ENCODE peak calls at places on chromosomes 13 and 19, in ten cellular contexts. One of them, this sample, is unnamed.

GRCh38 chr13:30725331-30726085 is 9.8 kb upstream of the ALOX5AP start:
- DNase-seq in NT2/D1: no peak
- DNase-seq in sigmoid colon: no peak
- DNase-seq in IMR-90: peak; percentile 33
- DNase-seq in fibroblast of lung: peak; percentile 76
- DNase-seq in Peyer's patch: no peak
- DNase-seq in spleen: no peak
- DNase-seq in cardiac muscle cell: no peak
- DNase-seq in pancreas: no peak
- DNase-seq in neural progenitor cell: no peak
- DNase-seq in this sample: no peak

GRCh38 chr19:10292206-10292788 is 2.5 kb downstream of the ICAM5 start:
- DNase-seq in NT2/D1: peak; percentile 83
- DNase-seq in sigmoid colon: peak; percentile 80
- DNase-seq in IMR-90: peak; percentile 78
- DNase-seq in fibroblast of lung: peak; percentile 59
- DNase-seq in Peyer's patch: peak; percentile 90
- DNase-seq in spleen: peak; percentile 91
- DNase-seq in cardiac muscle cell: peak; percentile 85
- DNase-seq in pancreas: peak; percentile 79
- DNase-seq in neural progenitor cell: peak; percentile 93
- DNase-seq in this sample: peak; percentile 85

GRCh38 chr19:45876411-45877197 is 9.3 kb downstream of the IRF2BP1 start:
- DNase-seq in NT2/D1: no peak
- DNase-seq in sigmoid colon: peak; percentile 75
- DNase-seq in IMR-90: peak; percentile 16
- DNase-seq in fibroblast of lung: peak; percentile 22
- DNase-seq in Peyer's patch: peak; percentile 70
- DNase-seq in spleen: no peak
- DNase-seq in cardiac muscle cell: peak; percentile 75
- DNase-seq in pancreas: peak; percentile 84
- DNase-seq in neural progenitor cell: peak; percentile 61
- DNase-seq in this sample: peak; percentile 80

GRCh38 chr13:111461445-111462149 is 141.2 kb downstream of the TEX29 start:
- DNase-seq in NT2/D1: no peak
- DNase-seq in sigmoid colon: peak; percentile 33
- DNase-seq in IMR-90: no peak
- DNase-seq in fibroblast of lung: no peak
- DNase-seq in Peyer's patch: peak; percentile 24
- DNase-seq in spleen: no peak
- DNase-seq in cardiac muscle cell: no peak
- DNase-seq in pancreas: no peak
- DNase-seq in neural progenitor cell: no peak
- DNase-seq in this sample: no peak

GRCh38 chr13:38686635-38687245 is at the start of gene FREM2:
- DNase-seq in NT2/D1: peak; percentile 84
- DNase-seq in sigmoid colon: peak; percentile 68
- DNase-seq in IMR-90: no peak
- DNase-seq in fibroblast of lung: peak; percentile 30
- DNase-seq in Peyer's patch: peak; percentile 50
- DNase-seq in spleen: no peak
- DNase-seq in cardiac muscle cell: peak; percentile 13
- DNase-seq in pancreas: peak; percentile 77
- DNase-seq in neural progenitor cell: peak; percentile 97
- DNase-seq in this sample: no peak

GRCh38 chr13:73610799-73611592 is 523.2 kb downstream of the KLF12 start:
- DNase-seq in NT2/D1: no peak
- DNase-seq in sigmoid colon: no peak
- DNase-seq in IMR-90: no peak
- DNase-seq in fibroblast of lung: no peak
- DNase-seq in Peyer's patch: no peak
- DNase-seq in spleen: no peak
- DNase-seq in cardiac muscle cell: no peak
- DNase-seq in pancreas: no peak
- DNase-seq in neural progenitor cell: no peak
- DNase-seq in this sample: no peak

GRCh38 chr13:25375727-25376358 is 4.1 kb downstream of the ATP8A2 start:
- DNase-seq in NT2/D1: no peak
- DNase-seq in sigmoid colon: no peak
- DNase-seq in IMR-90: peak; percentile 31
- DNase-seq in fibroblast of lung: peak; percentile 49
- DNase-seq in Peyer's patch: no peak
- DNase-seq in spleen: no peak
- DNase-seq in cardiac muscle cell: peak; percentile 60
- DNase-seq in pancreas: no peak
- DNase-seq in neural progenitor cell: peak; percentile 54
- DNase-seq in this sample: no peak

GRCh38 chr19:50465986-50466771 is 10.1 kb upstream of the EMC10 start:
- DNase-seq in NT2/D1: no peak
- DNase-seq in sigmoid colon: no peak
- DNase-seq in IMR-90: no peak
- DNase-seq in fibroblast of lung: no peak
- DNase-seq in Peyer's patch: peak; percentile 71
- DNase-seq in spleen: no peak
- DNase-seq in cardiac muscle cell: no peak
- DNase-seq in pancreas: no peak
- DNase-seq in neural progenitor cell: peak; percentile 82
- DNase-seq in this sample: no peak

GRCh38 chr13:109918179-109918651 is 131.8 kb upstream of the IRS2 start:
- DNase-seq in NT2/D1: no peak
- DNase-seq in sigmoid colon: no peak
- DNase-seq in IMR-90: peak; percentile 30
- DNase-seq in fibroblast of lung: no peak
- DNase-seq in Peyer's patch: no peak
- DNase-seq in spleen: no peak
- DNase-seq in cardiac muscle cell: no peak
- DNase-seq in pancreas: no peak
- DNase-seq in neural progenitor cell: peak; percentile 30
- DNase-seq in this sample: no peak

GRCh38 chr13:84686973-84687372 is 804.7 kb upstream of the SLITRK1 start:
- DNase-seq in NT2/D1: no peak
- DNase-seq in sigmoid colon: no peak
- DNase-seq in IMR-90: no peak
- DNase-seq in fibroblast of lung: no peak
- DNase-seq in Peyer's patch: no peak
- DNase-seq in spleen: no peak
- DNase-seq in cardiac muscle cell: no peak
- DNase-seq in pancreas: peak; percentile 20
- DNase-seq in neural progenitor cell: no peak
- DNase-seq in this sample: no peak

GRCh38 chr19:17325881-17326594 is 8.6 kb downstream of the ANO8 start:
- DNase-seq in NT2/D1: no peak
- DNase-seq in sigmoid colon: no peak
- DNase-seq in IMR-90: no peak
- DNase-seq in fibroblast of lung: peak; percentile 76
- DNase-seq in Peyer's patch: no peak
- DNase-seq in spleen: no peak
- DNase-seq in cardiac muscle cell: no peak
- DNase-seq in pancreas: no peak
- DNase-seq in neural progenitor cell: no peak
- DNase-seq in this sample: peak; percentile 86

GRCh38 chr13:73258396-73258795 is 199.6 kb downstream of the KLF5 start:
- DNase-seq in NT2/D1: no peak
- DNase-seq in sigmoid colon: no peak
- DNase-seq in IMR-90: peak; percentile 21
- DNase-seq in fibroblast of lung: no peak
- DNase-seq in Peyer's patch: no peak
- DNase-seq in spleen: no peak
- DNase-seq in cardiac muscle cell: peak; percentile 55
- DNase-seq in pancreas: no peak
- DNase-seq in neural progenitor cell: no peak
- DNase-seq in this sample: no peak

GRCh38 chr13:99984463-99985242 is 3.1 kb downstream of the ZIC2 start:
- DNase-seq in NT2/D1: no peak
- DNase-seq in sigmoid colon: no peak
- DNase-seq in IMR-90: no peak
- DNase-seq in fibroblast of lung: no peak
- DNase-seq in Peyer's patch: no peak
- DNase-seq in spleen: no peak
- DNase-seq in cardiac muscle cell: no peak
- DNase-seq in pancreas: no peak
- DNase-seq in neural progenitor cell: peak; percentile 65
- DNase-seq in this sample: no peak

DNA sequence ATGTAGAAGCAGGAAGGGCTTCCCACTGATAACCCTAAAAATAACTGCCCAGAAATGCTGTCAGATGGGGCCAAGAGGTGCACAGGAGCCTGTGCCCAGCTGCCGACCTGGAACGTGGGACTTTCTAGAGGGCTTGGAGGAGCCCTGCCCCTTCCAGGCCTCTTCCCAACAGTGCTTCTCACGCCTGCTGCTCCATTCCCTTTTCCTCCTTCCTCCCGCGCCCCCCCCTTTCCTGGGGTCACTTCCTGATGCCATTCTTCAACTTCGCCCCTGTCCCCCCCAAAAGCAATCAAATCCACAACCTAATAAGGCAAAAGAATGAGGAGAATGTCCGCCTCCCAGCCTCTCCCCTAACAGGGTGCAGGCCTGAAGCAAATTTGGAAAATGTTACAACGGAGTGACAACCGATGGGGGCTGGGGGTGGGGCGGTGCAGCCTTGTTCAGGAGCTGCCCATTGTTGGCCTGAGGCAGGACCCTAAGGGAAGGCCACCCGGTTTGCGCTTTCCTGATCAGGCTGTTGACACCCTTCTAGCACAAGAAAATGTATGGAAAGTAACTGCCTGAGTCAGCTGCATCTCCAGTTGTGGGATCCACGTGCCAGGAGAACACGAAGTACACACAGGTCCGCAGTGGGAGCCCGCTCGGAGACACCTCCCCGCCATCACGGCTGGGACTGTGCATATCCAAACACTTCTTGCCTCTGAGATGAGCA is 18.7 kb downstream of the ACTN4 start:
- DNase-seq in NT2/D1: peak; percentile 77
- DNase-seq in sigmoid colon: peak; percentile 77
- DNase-seq in IMR-90: peak; percentile 51
- DNase-seq in fibroblast of lung: peak; percentile 61
- DNase-seq in Peyer's patch: no peak
- DNase-seq in spleen: peak; percentile 78
- DNase-seq in cardiac muscle cell: peak; percentile 83
- DNase-seq in pancreas: no peak
- DNase-seq in neural progenitor cell: peak; percentile 85
- DNase-seq in this sample: peak; percentile 88
- H3K4me1 ChIP-seq in NT2/D1: peaks cover 22% of the 10 kb centered on the region
- H3K4me1 ChIP-seq in sigmoid colon: no peaks in the 10 kb centered on the region
- H3K4me1 ChIP-seq in IMR-90: peaks cover 63% of the 10 kb centered on the region
- H3K4me1 ChIP-seq in fibroblast of lung: peaks cover 51% of the 10 kb centered on the region
- H3K4me1 ChIP-seq in Peyer's patch: peaks cover 98% of the 10 kb centered on the region
- H3K4me1 ChIP-seq in spleen: peaks cover 100% of the 10 kb centered on the region
- H3K4me1 ChIP-seq in cardiac muscle cell: peaks cover 93% of the 10 kb centered on the region
- H3K4me1 ChIP-seq in pancreas: peaks cover 100% of the 10 kb centered on the region
- H3K4me1 ChIP-seq in neural progenitor cell: peaks cover 59% of the 10 kb centered on the region
- H3K4me1 ChIP-seq in this sample: peaks cover 57% of the 10 kb centered on the region

DNA sequence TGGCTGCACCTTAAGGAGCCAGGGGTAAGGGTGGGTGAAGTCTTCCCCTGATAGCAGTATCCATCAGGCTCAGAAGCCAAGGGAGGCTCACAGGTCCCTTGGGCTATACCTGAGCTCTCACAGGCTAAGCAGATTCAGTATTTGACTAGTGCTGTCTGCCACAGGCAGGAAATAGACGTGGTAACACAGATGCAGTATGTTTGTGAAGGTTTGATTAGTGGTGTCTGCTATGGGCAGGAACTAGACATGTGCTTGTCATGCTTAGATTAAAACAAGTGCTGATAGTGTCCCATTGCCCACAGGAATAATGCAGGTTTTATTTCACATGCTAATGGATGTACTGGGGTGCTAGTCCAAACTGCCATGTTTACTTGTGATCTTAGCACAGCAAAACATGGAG is 4.0 kb downstream of the SYT5 start:
- DNase-seq in NT2/D1: no peak
- DNase-seq in sigmoid colon: no peak
- DNase-seq in IMR-90: no peak
- DNase-seq in fibroblast of lung: no peak
- DNase-seq in Peyer's patch: no peak
- DNase-seq in spleen: no peak
- DNase-seq in cardiac muscle cell: no peak
- DNase-seq in pancreas: no peak
- DNase-seq in neural progenitor cell: no peak
- DNase-seq in this sample: no peak
- H3K27me3 ChIP-seq in NT2/D1: peaks cover 36% of the 10 kb centered on the region
- H3K27me3 ChIP-seq in sigmoid colon: peaks cover 100% of the 10 kb centered on the region
- H3K27me3 ChIP-seq in IMR-90: peaks cover 23% of the 10 kb centered on the region
- H3K27me3 ChIP-seq in fibroblast of lung: peaks cover 11% of the 10 kb centered on the region
- H3K27me3 ChIP-seq in Peyer's patch: no peaks in the 10 kb centered on the region
- H3K27me3 ChIP-seq in spleen: peaks cover 11% of the 10 kb centered on the region
- H3K27me3 ChIP-seq in cardiac muscle cell: peaks cover 95% of the 10 kb centered on the region
- H3K27me3 ChIP-seq in pancreas: no peaks in the 10 kb centered on the region
- H3K27me3 ChIP-seq in neural progenitor cell: peaks cover 84% of the 10 kb centered on the region
- H3K27me3 ChIP-seq in this sample: no peaks in the 10 kb centered on the region

DNA sequence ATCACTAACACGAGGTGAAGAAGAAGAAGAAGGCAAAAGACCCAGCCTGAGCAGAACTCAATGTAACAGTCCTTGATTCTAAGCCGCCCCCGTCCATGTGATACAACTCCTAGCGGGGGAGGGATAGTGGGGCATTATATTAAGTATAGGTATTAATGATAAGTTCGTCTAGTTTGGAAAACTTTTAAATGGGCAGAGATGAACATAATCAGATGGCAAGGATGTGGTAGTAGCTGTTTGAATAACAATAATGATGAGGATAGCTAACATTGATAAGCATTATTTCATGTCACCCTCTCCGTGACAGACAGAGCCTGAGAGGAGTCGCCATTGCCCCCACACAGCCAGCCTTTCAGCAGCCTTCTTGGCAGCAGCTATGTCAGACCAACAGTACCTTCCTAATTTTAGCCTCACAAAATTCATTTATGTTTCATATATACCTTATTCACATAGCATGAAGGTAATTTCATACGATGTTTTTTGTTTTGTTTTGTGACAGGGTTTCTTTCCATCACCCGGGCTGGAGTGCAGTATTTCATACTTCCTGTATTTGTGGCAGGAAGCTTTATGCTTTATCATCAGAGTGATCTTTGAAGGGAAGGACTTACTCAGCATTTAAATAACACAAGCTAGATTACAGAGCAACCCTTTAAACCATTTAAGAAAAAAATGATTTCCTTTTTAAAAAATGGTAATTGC is 64.4 kb upstream of the NPAS1 start:
- DNase-seq in NT2/D1: no peak
- DNase-seq in sigmoid colon: no peak
- DNase-seq in IMR-90: peak; percentile 52
- DNase-seq in fibroblast of lung: no peak
- DNase-seq in Peyer's patch: no peak
- DNase-seq in spleen: no peak
- DNase-seq in cardiac muscle cell: peak; percentile 51
- DNase-seq in pancreas: no peak
- DNase-seq in neural progenitor cell: no peak
- DNase-seq in this sample: no peak
- H3K4me1 ChIP-seq in NT2/D1: no peaks in the 10 kb centered on the region
- H3K4me1 ChIP-seq in sigmoid colon: no peaks in the 10 kb centered on the region
- H3K4me1 ChIP-seq in IMR-90: peaks cover 33% of the 10 kb centered on the region
- H3K4me1 ChIP-seq in fibroblast of lung: peaks cover 20% of the 10 kb centered on the region
- H3K4me1 ChIP-seq in Peyer's patch: peaks cover 59% of the 10 kb centered on the region
- H3K4me1 ChIP-seq in spleen: peaks cover 83% of the 10 kb centered on the region
- H3K4me1 ChIP-seq in cardiac muscle cell: peaks cover 8% of the 10 kb centered on the region
- H3K4me1 ChIP-seq in pancreas: peaks cover 18% of the 10 kb centered on the region
- H3K4me1 ChIP-seq in neural progenitor cell: peaks cover 9% of the 10 kb centered on the region
- H3K4me1 ChIP-seq in this sample: peaks cover 25% of the 10 kb centered on the region

DNA sequence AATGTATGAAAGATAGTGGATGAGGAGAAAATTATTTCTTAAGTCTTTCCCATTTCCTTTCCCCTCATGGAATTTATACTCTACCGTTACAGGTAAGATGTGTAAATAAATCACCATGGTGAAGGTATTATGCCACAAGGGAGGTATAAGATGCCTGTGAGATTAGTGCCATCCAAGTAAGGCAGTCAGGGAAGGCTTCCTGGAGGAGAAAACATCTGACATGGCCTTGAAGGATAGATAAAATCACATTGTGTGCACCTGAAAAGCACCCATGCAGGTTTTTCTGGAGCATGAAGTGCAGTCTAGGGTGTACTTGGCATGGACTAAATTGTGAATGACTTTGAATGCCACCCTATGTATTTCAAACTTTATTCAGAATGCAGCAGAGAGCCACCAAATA is 15.3 kb downstream of the MBNL2 start:
- DNase-seq in NT2/D1: no peak
- DNase-seq in sigmoid colon: no peak
- DNase-seq in IMR-90: no peak
- DNase-seq in fibroblast of lung: no peak
- DNase-seq in Peyer's patch: no peak
- DNase-seq in spleen: no peak
- DNase-seq in cardiac muscle cell: no peak
- DNase-seq in pancreas: no peak
- DNase-seq in neural progenitor cell: no peak
- DNase-seq in this sample: no peak
- H3K27me3 ChIP-seq in NT2/D1: peaks cover 76% of the 10 kb centered on the region
- H3K27me3 ChIP-seq in sigmoid colon: no peaks in the 10 kb centered on the region
- H3K27me3 ChIP-seq in IMR-90: no peaks in the 10 kb centered on the region
- H3K27me3 ChIP-seq in fibroblast of lung: no peaks in the 10 kb centered on the region
- H3K27me3 ChIP-seq in Peyer's patch: no peaks in the 10 kb centered on the region
- H3K27me3 ChIP-seq in spleen: no peaks in the 10 kb centered on the region
- H3K27me3 ChIP-seq in cardiac muscle cell: no peaks in the 10 kb centered on the region
- H3K27me3 ChIP-seq in pancreas: no peaks in the 10 kb centered on the region
- H3K27me3 ChIP-seq in neural progenitor cell: peaks cover 3% of the 10 kb centered on the region
- H3K27me3 ChIP-seq in this sample: no peaks in the 10 kb centered on the region

This sample was measured in right cardiac atrium.